ENCODE peak calls at places on chromosomes 13 and 19, in nine cellular contexts. One of them, this sample, is unnamed.

GRCh38 chr19:8580710-8581281 is 3.6 kb upstream of the MYO1F start:
- DNase-seq in PC-9: no peak
- DNase-seq in AG09309: no peak
- DNase-seq in colonic mucosa: peak
- DNase-seq in MG63: peak
- DNase-seq in pancreas: peak
- DNase-seq in GM12865: peak
- DNase-seq in aorta: peak
- DNase-seq in effector memory CD4-positive, alpha-beta T cell: peak
- DNase-seq in this sample: peak

GRCh38 chr13:46121597-46122163 is 16.8 kb upstream of the CPB2 start:
- DNase-seq in MG63: no peak
- DNase-seq in effector memory CD4-positive, alpha-beta T cell: no peak
- DNase-seq in AG09309: no peak
- DNase-seq in aorta: no peak
- DNase-seq in GM12865: no peak
- DNase-seq in PC-9: no peak
- DNase-seq in pancreas: no peak
- DNase-seq in colonic mucosa: no peak
- DNase-seq in this sample: no peak

GRCh38 chr13:101289764-101290163 is 126.5 kb downstream of the NALCN start:
- DNase-seq in effector memory CD4-positive, alpha-beta T cell: no peak
- DNase-seq in GM12865: peak
- DNase-seq in PC-9: no peak
- DNase-seq in aorta: no peak
- DNase-seq in colonic mucosa: no peak
- DNase-seq in pancreas: peak
- DNase-seq in AG09309: no peak
- DNase-seq in MG63: peak
- DNase-seq in this sample: no peak

GRCh38 chr19:47512183-47512947 is 2.5 kb downstream of the NAPA start:
- DNase-seq in aorta: no peak
- DNase-seq in pancreas: peak
- DNase-seq in GM12865: no peak
- DNase-seq in effector memory CD4-positive, alpha-beta T cell: no peak
- DNase-seq in MG63: peak
- DNase-seq in PC-9: no peak
- DNase-seq in colonic mucosa: peak
- DNase-seq in AG09309: peak
- DNase-seq in this sample: no peak

GRCh38 chr19:39496063-39496462 is 2.7 kb upstream of the DLL3 start:
- DNase-seq in AG09309: no peak
- DNase-seq in MG63: no peak
- DNase-seq in aorta: no peak
- DNase-seq in effector memory CD4-positive, alpha-beta T cell: no peak
- DNase-seq in GM12865: no peak
- DNase-seq in pancreas: no peak
- DNase-seq in PC-9: no peak
- DNase-seq in colonic mucosa: no peak
- DNase-seq in this sample: no peak

GRCh38 chr13:40115456-40115855 is 460.0 kb downstream of the COG6 start:
- DNase-seq in PC-9: no peak
- DNase-seq in pancreas: no peak
- DNase-seq in GM12865: no peak
- DNase-seq in aorta: no peak
- DNase-seq in MG63: no peak
- DNase-seq in colonic mucosa: no peak
- DNase-seq in effector memory CD4-positive, alpha-beta T cell: no peak
- DNase-seq in AG09309: no peak
- DNase-seq in this sample: no peak

GRCh38 chr13:60369242-60369641 is 27.8 kb upstream of the TDRD3 start:
- DNase-seq in MG63: no peak
- DNase-seq in effector memory CD4-positive, alpha-beta T cell: no peak
- DNase-seq in AG09309: no peak
- DNase-seq in aorta: no peak
- DNase-seq in PC-9: no peak
- DNase-seq in colonic mucosa: no peak
- DNase-seq in pancreas: no peak
- DNase-seq in GM12865: no peak
- DNase-seq in this sample: no peak

GRCh38 chr13:36601186-36601585 is 72.6 kb upstream of the SERTM1 start:
- DNase-seq in effector memory CD4-positive, alpha-beta T cell: no peak
- DNase-seq in AG09309: no peak
- DNase-seq in PC-9: no peak
- DNase-seq in pancreas: no peak
- DNase-seq in GM12865: no peak
- DNase-seq in MG63: no peak
- DNase-seq in colonic mucosa: no peak
- DNase-seq in aorta: no peak
- DNase-seq in this sample: no peak

GRCh38 chr13:80036845-80037504 is 304.0 kb downstream of the SPRY2 start:
- DNase-seq in MG63: no peak
- DNase-seq in aorta: no peak
- DNase-seq in pancreas: no peak
- DNase-seq in colonic mucosa: no peak
- DNase-seq in effector memory CD4-positive, alpha-beta T cell: no peak
- DNase-seq in AG09309: no peak
- DNase-seq in GM12865: peak
- DNase-seq in PC-9: no peak
- DNase-seq in this sample: no peak

GRCh38 chr13:77067519-77067918 is 40.6 kb upstream of the FBXL3 start:
- DNase-seq in pancreas: no peak
- DNase-seq in effector memory CD4-positive, alpha-beta T cell: no peak
- DNase-seq in AG09309: no peak
- DNase-seq in PC-9: no peak
- DNase-seq in GM12865: no peak
- DNase-seq in colonic mucosa: no peak
- DNase-seq in aorta: no peak
- DNase-seq in MG63: no peak
- DNase-seq in this sample: no peak

GRCh38 chr19:56091066-56091490 is 30.0 kb downstream of the ZNF787 start:
- DNase-seq in effector memory CD4-positive, alpha-beta T cell: no peak
- DNase-seq in colonic mucosa: no peak
- DNase-seq in pancreas: no peak
- DNase-seq in GM12865: no peak
- DNase-seq in PC-9: peak
- DNase-seq in AG09309: no peak
- DNase-seq in aorta: no peak
- DNase-seq in MG63: no peak
- DNase-seq in this sample: no peak

GRCh38 chr19:4906963-4907362 is 2.3 kb upstream of the UHRF1 start:
- DNase-seq in colonic mucosa: no peak
- DNase-seq in GM12865: no peak
- DNase-seq in effector memory CD4-positive, alpha-beta T cell: no peak
- DNase-seq in PC-9: no peak
- DNase-seq in pancreas: no peak
- DNase-seq in AG09309: no peak
- DNase-seq in MG63: no peak
- DNase-seq in aorta: no peak
- DNase-seq in this sample: no peak

GRCh38 chr19:10611907-10612306 is 13.4 kb upstream of the SLC44A2 start:
- DNase-seq in effector memory CD4-positive, alpha-beta T cell: no peak
- DNase-seq in AG09309: no peak
- DNase-seq in colonic mucosa: no peak
- DNase-seq in pancreas: no peak
- DNase-seq in GM12865: no peak
- DNase-seq in PC-9: no peak
- DNase-seq in aorta: no peak
- DNase-seq in MG63: no peak
- DNase-seq in this sample: no peak

GRCh38 chr13:77353980-77354379 is 27.1 kb upstream of the MYCBP2 start:
- DNase-seq in colonic mucosa: no peak
- DNase-seq in pancreas: no peak
- DNase-seq in MG63: no peak
- DNase-seq in effector memory CD4-positive, alpha-beta T cell: no peak
- DNase-seq in AG09309: no peak
- DNase-seq in GM12865: no peak
- DNase-seq in aorta: no peak
- DNase-seq in PC-9: no peak
- DNase-seq in this sample: no peak

GRCh38 chr19:28541602-28542393 is 671.2 kb downstream of the UQCRFS1 start:
- DNase-seq in MG63: no peak
- DNase-seq in AG09309: no peak
- DNase-seq in effector memory CD4-positive, alpha-beta T cell: no peak
- DNase-seq in PC-9: no peak
- DNase-seq in pancreas: no peak
- DNase-seq in GM12865: no peak
- DNase-seq in colonic mucosa: no peak
- DNase-seq in aorta: no peak
- DNase-seq in this sample: no peak

GRCh38 chr13:19153782-19154450 is 27.7 kb downstream of the TUBA3C start:
- DNase-seq in GM12865: peak
- DNase-seq in pancreas: no peak
- DNase-seq in PC-9: no peak
- DNase-seq in AG09309: no peak
- DNase-seq in aorta: no peak
- DNase-seq in MG63: peak
- DNase-seq in effector memory CD4-positive, alpha-beta T cell: no peak
- DNase-seq in colonic mucosa: no peak
- DNase-seq in this sample: no peak

GRCh38 chr19:49637865-49638350 is 2.0 kb downstream of the RRAS start:
- DNase-seq in effector memory CD4-positive, alpha-beta T cell: no peak
- DNase-seq in colonic mucosa: peak
- DNase-seq in MG63: peak
- DNase-seq in PC-9: peak
- DNase-seq in pancreas: peak
- DNase-seq in GM12865: no peak
- DNase-seq in aorta: peak
- DNase-seq in AG09309: peak
- DNase-seq in this sample: peak
- H3K4me3 ChIP-seq in effector memory CD4-positive, alpha-beta T cell: no peak
- H3K4me3 ChIP-seq in colonic mucosa: peak
- H3K4me3 ChIP-seq in MG63: peak
- H3K4me3 ChIP-seq in PC-9: peak
- H3K4me3 ChIP-seq in pancreas: peak
- H3K4me3 ChIP-seq in GM12865: no peak
- H3K4me3 ChIP-seq in aorta: peak
- H3K4me3 ChIP-seq in AG09309: peak
- H3K4me3 ChIP-seq in this sample: no peak

GRCh38 chr19:19126102-19126501 is 12.2 kb downstream of the TMEM161A start:
- DNase-seq in PC-9: no peak
- DNase-seq in effector memory CD4-positive, alpha-beta T cell: no peak
- DNase-seq in colonic mucosa: no peak
- DNase-seq in pancreas: no peak
- DNase-seq in GM12865: no peak
- DNase-seq in MG63: no peak
- DNase-seq in aorta: no peak
- DNase-seq in AG09309: no peak
- DNase-seq in this sample: no peak

GRCh38 chr19:19121371-19121770 is 16.9 kb downstream of the TMEM161A start:
- DNase-seq in AG09309: no peak
- DNase-seq in GM12865: no peak
- DNase-seq in effector memory CD4-positive, alpha-beta T cell: no peak
- DNase-seq in aorta: no peak
- DNase-seq in pancreas: no peak
- DNase-seq in colonic mucosa: no peak
- DNase-seq in MG63: no peak
- DNase-seq in PC-9: no peak
- DNase-seq in this sample: no peak

GRCh38 chr19:19120308-19121156 is 17.7 kb downstream of the TMEM161A start:
- DNase-seq in effector memory CD4-positive, alpha-beta T cell: no peak
- DNase-seq in MG63: peak
- DNase-seq in colonic mucosa: peak
- DNase-seq in PC-9: peak
- DNase-seq in pancreas: peak
- DNase-seq in GM12865: peak
- DNase-seq in aorta: no peak
- DNase-seq in AG09309: no peak
- DNase-seq in this sample: no peak

GRCh38 chr19:19122902-19123301 is 15.4 kb downstream of the TMEM161A start:
- DNase-seq in colonic mucosa: no peak
- DNase-seq in GM12865: no peak
- DNase-seq in AG09309: no peak
- DNase-seq in aorta: no peak
- DNase-seq in PC-9: no peak
- DNase-seq in pancreas: no peak
- DNase-seq in MG63: no peak
- DNase-seq in effector memory CD4-positive, alpha-beta T cell: no peak
- DNase-seq in this sample: no peak

DNA sequence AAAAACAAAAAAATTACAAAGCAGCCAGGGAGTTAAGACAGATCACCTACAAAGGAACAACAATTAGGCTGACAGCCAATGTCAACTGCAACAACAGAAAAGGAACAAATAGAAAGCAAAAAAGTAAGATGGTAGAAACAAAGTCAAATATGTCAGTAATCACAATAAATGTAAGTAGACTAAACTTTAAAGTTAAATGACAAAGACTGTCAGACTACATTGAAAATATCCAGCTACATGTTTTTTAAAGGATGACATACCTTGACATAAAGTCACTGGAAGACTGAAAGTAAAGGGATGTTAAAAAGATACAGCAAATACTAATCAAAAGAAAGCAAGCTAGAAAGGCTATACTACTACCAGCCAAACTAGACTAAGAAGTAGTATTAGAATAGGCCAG is 14.9 kb downstream of the TMEM161A start:
- DNase-seq in aorta: no peak
- DNase-seq in GM12865: no peak
- DNase-seq in MG63: no peak
- DNase-seq in AG09309: no peak
- DNase-seq in colonic mucosa: no peak
- DNase-seq in effector memory CD4-positive, alpha-beta T cell: no peak
- DNase-seq in pancreas: no peak
- DNase-seq in PC-9: no peak
- DNase-seq in this sample: no peak
- H3K4me3 ChIP-seq in aorta: no peak
- H3K4me3 ChIP-seq in GM12865: no peak
- H3K4me3 ChIP-seq in MG63: no peak
- H3K4me3 ChIP-seq in AG09309: no peak
- H3K4me3 ChIP-seq in colonic mucosa: no peak
- H3K4me3 ChIP-seq in effector memory CD4-positive, alpha-beta T cell: no peak
- H3K4me3 ChIP-seq in pancreas: no peak
- H3K4me3 ChIP-seq in PC-9: no peak
- H3K4me3 ChIP-seq in this sample: no peak

GRCh38 chr13:48096670-48097069 is 1.8 kb upstream of the MED4 start:
- DNase-seq in GM12865: no peak
- DNase-seq in MG63: no peak
- DNase-seq in AG09309: no peak
- DNase-seq in pancreas: no peak
- DNase-seq in aorta: no peak
- DNase-seq in colonic mucosa: no peak
- DNase-seq in PC-9: no peak
- DNase-seq in effector memory CD4-positive, alpha-beta T cell: no peak
- DNase-seq in this sample: no peak
- H3K4me3 ChIP-seq in GM12865: no peak
- H3K4me3 ChIP-seq in MG63: no peak
- H3K4me3 ChIP-seq in AG09309: no peak
- H3K4me3 ChIP-seq in pancreas: no peak
- H3K4me3 ChIP-seq in aorta: no peak
- H3K4me3 ChIP-seq in colonic mucosa: no peak
- H3K4me3 ChIP-seq in PC-9: no peak
- H3K4me3 ChIP-seq in effector memory CD4-positive, alpha-beta T cell: no peak
- H3K4me3 ChIP-seq in this sample: no peak

DNA sequence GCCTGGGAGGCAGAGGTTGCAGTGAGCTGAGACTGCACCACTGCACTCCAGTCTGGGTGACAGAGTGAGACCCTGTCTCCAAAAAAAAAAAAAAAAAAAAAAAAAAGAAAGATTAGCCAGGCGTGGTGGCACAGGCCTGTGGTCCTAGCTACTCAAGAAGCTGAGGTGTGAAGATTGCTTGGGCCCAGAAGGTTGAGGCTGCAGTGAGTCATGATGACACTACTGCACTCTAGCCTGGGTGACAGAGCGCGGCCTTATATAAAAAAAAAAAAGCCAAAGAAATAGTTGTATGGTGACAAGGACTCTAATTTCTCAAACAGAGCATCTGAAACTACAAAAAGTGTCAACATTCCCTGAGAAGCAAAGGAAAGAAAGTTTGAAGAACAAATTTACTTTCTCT is 3.4 kb downstream of the PBX4 start:
- DNase-seq in colonic mucosa: no peak
- DNase-seq in aorta: no peak
- DNase-seq in pancreas: no peak
- DNase-seq in effector memory CD4-positive, alpha-beta T cell: no peak
- DNase-seq in MG63: no peak
- DNase-seq in GM12865: no peak
- DNase-seq in AG09309: no peak
- DNase-seq in PC-9: peak
- DNase-seq in this sample: peak
- H3K4me3 ChIP-seq in colonic mucosa: no peak
- H3K4me3 ChIP-seq in aorta: no peak
- H3K4me3 ChIP-seq in pancreas: no peak
- H3K4me3 ChIP-seq in effector memory CD4-positive, alpha-beta T cell: no peak
- H3K4me3 ChIP-seq in MG63: no peak
- H3K4me3 ChIP-seq in GM12865: no peak
- H3K4me3 ChIP-seq in AG09309: no peak
- H3K4me3 ChIP-seq in PC-9: no peak
- H3K4me3 ChIP-seq in this sample: no peak

This sample was measured in CD8-positive, alpha-beta memory T cell.